ENCODE peak calls at places on chromosomes 11 and 22, in nine cellular contexts. Z, F, T, E, H, J, X, O and W are unnamed samples.

GRCh38 chr11:65279713-65280459 is 18.1 kb downstream of the POLA2 start:
- DNase-seq in T (no peak), Z (no peak), F (no peak), E (no peak), X (no peak), O (no peak), J (peak), H (peak), W (peak)

GRCh38 chr11:1485504-1485885 is 1.1 kb downstream of the MOB2 start:
- DNase-seq in T (no peak), Z (no peak), X (peak), H (no peak), E (no peak), J (no peak), O (no peak), F (no peak), W (no peak)

GRCh38 chr11:78268516-78269410 is 80.0 kb downstream of the USP35 start:
- DNase-seq in T (no peak), E (no peak), F (no peak), Z (no peak), H (peak), O (no peak), X (no peak), J (no peak), W (no peak)

GRCh38 chr11:73623651-73624050 is 22.7 kb upstream of the PLEKHB1 start:
- DNase-seq in T (no peak), O (no peak), Z (no peak), J (no peak), H (no peak), X (no peak), F (no peak), E (no peak), W (no peak)

GRCh38 chr22:47192106-47192650 is 429.7 kb downstream of the TBC1D22A start:
- DNase-seq in T (no peak), J (no peak), Z (no peak), O (no peak), F (peak), X (peak), H (no peak), E (no peak), W (no peak)

GRCh38 chr11:132874638-132875037 is 657.7 kb downstream of the OPCML start:
- DNase-seq in H (no peak), O (no peak), Z (no peak), F (no peak), X (no peak), J (no peak), E (no peak), T (no peak), W (no peak)

GRCh38 chr11:1863352-1864215 is 10.7 kb downstream of the LSP1 start:
- DNase-seq in F (no peak), E (peak), J (no peak), Z (peak), O (no peak), X (peak), H (peak), T (no peak), W (no peak)

GRCh38 chr11:17552041-17552355 is 4.9 kb downstream of the OTOG start:
- DNase-seq in J (no peak), H (no peak), T (no peak), Z (no peak), X (peak), F (no peak), O (no peak), E (no peak), W (no peak)

GRCh38 chr22:19566599-19567382 is 42.6 kb upstream of the CLDN5 start:
- DNase-seq in T (no peak), E (no peak), Z (no peak), J (no peak), O (no peak), F (no peak), X (no peak), H (no peak), W (no peak)

GRCh38 chr11:69799097-69799496 is 20.1 kb downstream of the FGF3 start:
- DNase-seq in Z (no peak), H (no peak), E (no peak), O (no peak), F (no peak), X (no peak), J (no peak), T (no peak), W (no peak)

GRCh38 chr11:130455493-130456127 is 7.2 kb downstream of the ADAMTS15 start:
- DNase-seq in J (no peak), X (peak), T (no peak), F (no peak), H (no peak), Z (no peak), O (no peak), E (no peak), W (no peak)

GRCh38 chr22:26172389-26172990 is 3.2 kb downstream of the SEZ6L start:
- DNase-seq in T (peak), X (no peak), H (peak), F (no peak), O (no peak), Z (peak), J (peak), E (peak), W (no peak)

GRCh38 chr11:330694-331314 is 10.1 kb upstream of the IFITM3 start:
- DNase-seq in E (peak), J (no peak), X (peak), Z (no peak), T (no peak), O (no peak), H (no peak), F (no peak), W (no peak)

GRCh38 chr11:130162733-130163132 is 3.2 kb downstream of the ST14 start:
- DNase-seq in J (no peak), O (no peak), X (no peak), T (no peak), E (no peak), Z (no peak), H (peak), F (no peak), W (no peak)

GRCh38 chr11:27250867-27251266 is 112.1 kb downstream of the CCDC34 start:
- DNase-seq in X (no peak), F (no peak), T (no peak), Z (no peak), O (no peak), H (no peak), E (no peak), J (no peak), W (no peak)

GRCh38 chr22:45008853-45009751 is 703 bp downstream of the PHF21B start:
- DNase-seq in O (no peak), X (no peak), J (no peak), T (peak), E (peak), H (no peak), Z (peak), F (no peak), W (no peak)

GRCh38 chr11:108847288-108847687 is 182.4 kb downstream of the DDX10 start:
- DNase-seq in H (no peak), F (no peak), T (no peak), Z (no peak), X (no peak), E (no peak), J (no peak), O (no peak), W (no peak)

GRCh38 chr11:110526323-110526722 is 96.6 kb downstream of the FDX1 start:
- DNase-seq in O (no peak), F (no peak), J (no peak), T (no peak), E (no peak), X (no peak), H (no peak), Z (no peak), W (no peak)

GRCh38 chr11:65288706-65289536 is 25.7 kb upstream of the CDC42EP2 start:
- DNase-seq in X (no peak), E (no peak), T (peak), H (no peak), O (no peak), F (peak), Z (no peak), J (no peak), W (no peak)

GRCh38 chr11:69044111-69045013 is 4.4 kb upstream of the TPCN2 start:
- DNase-seq in O (no peak), J (peak), E (peak), Z (peak), T (peak), H (peak), X (peak), F (peak), W (peak)

GRCh38 chr22:19713650-19714319 is 518 bp upstream of the SEPTIN5 start:
- DNase-seq in Z (peak), T (peak), E (peak), H (no peak), X (no peak), J (no peak), O (no peak), F (no peak), W (no peak)

GRCh38 chr22:28142361-28142801 is 223.3 kb upstream of the PITPNB start:
- DNase-seq in O (no peak), H (no peak), X (no peak), E (no peak), Z (peak), F (no peak), J (no peak), T (no peak), W (no peak)
- H3K4me3 ChIP-seq in O (no peak), H (no peak), X (no peak), E (no peak), Z (no peak), F (no peak), J (no peak), T (no peak), W (no peak)

GRCh38 chr22:39643311-39644083 is 72.9 kb downstream of the CACNA1I start:
- DNase-seq in Z (no peak), O (no peak), F (no peak), H (peak), X (no peak), T (no peak), J (no peak), E (no peak), W (no peak)
- H3K27ac ChIP-seq in Z (no peak), O (no peak), F (no peak), H (peak), X (no peak), T (no peak), J (no peak), E (no peak), W (no peak)

GRCh38 chr11:8261316-8261715 is 2.4 kb downstream of the LMO1 start:
- DNase-seq in F (no peak), X (peak), T (no peak), E (no peak), O (no peak), Z (no peak), H (no peak), J (no peak), W (no peak)

GRCh38 chr11:8262552-8263108 is 1.0 kb downstream of the LMO1 start:
- DNase-seq in O (peak), T (peak), F (no peak), H (peak), X (peak), Z (peak), E (peak), J (no peak), W (peak)

GRCh38 chr11:8263769-8264410 is at the start of gene LMO1:
- DNase-seq in H (peak), E (peak), J (peak), X (peak), Z (peak), F (peak), O (peak), T (peak), W (peak)

GRCh38 chr11:8261921-8262551 is 1.6 kb downstream of the LMO1 start:
- DNase-seq in F (no peak), E (peak), O (no peak), J (no peak), T (no peak), X (peak), H (no peak), Z (no peak), W (no peak)

GRCh38 chr11:8263109-8263768 is 439 bp downstream of the LMO1 start:
- DNase-seq in Z (peak), F (no peak), O (no peak), J (no peak), X (peak), H (no peak), T (peak), E (peak), W (no peak)
- H3K4me3 ChIP-seq in Z (peak), F (peak), O (peak), J (peak), X (peak), H (peak), T (peak), E (peak), W (no peak)

GRCh38 chr22:38788417-38788816 is 5.5 kb downstream of the DNAL4 start:
- DNase-seq in F (no peak), J (no peak), O (no peak), X (no peak), H (peak), Z (no peak), E (no peak), T (no peak), W (no peak)
- H3K27ac ChIP-seq in F (peak), J (no peak), O (no peak), X (peak), H (peak), Z (no peak), E (no peak), T (no peak), W (no peak)

DNA sequence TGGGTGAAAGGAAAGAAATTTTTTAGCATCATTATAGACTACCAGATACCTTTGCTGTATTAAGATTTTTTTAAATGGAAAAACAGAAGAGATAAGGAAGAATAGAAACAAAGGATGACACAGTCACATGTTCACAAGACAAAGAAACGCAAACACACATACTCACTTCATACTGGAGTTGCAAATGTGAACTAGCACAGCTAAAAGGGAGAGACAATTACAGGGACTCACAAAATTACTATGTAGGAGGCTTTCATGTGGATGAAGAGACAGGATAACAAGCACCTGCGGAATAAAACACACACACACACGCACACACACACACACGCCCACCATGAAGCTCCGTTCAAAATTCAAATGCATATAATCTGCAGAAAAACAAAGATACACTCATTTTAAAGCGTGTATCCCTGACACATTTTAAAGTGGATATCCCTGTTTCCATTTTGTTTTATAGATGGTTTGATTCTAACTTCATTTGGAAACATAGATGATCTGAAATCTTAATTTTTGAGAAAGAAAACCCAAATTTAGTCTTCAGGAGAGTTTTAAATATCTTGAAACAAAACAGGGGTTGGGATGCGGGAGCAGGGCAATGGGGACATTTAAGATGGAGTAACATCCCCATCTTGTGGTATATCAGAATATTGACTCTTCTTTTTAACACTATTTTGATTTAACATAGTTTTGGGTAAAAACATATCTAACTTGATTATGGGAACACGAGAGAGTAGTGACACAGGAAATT is 36.7 kb downstream of the JRKL start:
- DNase-seq in H (no peak), F (no peak), O (peak), J (peak), T (no peak), E (no peak), Z (peak), X (no peak), W (peak)
- H3K4me3 ChIP-seq in H (no peak), F (no peak), O (no peak), J (no peak), T (peak), E (no peak), Z (no peak), X (no peak), W (no peak)

DNA sequence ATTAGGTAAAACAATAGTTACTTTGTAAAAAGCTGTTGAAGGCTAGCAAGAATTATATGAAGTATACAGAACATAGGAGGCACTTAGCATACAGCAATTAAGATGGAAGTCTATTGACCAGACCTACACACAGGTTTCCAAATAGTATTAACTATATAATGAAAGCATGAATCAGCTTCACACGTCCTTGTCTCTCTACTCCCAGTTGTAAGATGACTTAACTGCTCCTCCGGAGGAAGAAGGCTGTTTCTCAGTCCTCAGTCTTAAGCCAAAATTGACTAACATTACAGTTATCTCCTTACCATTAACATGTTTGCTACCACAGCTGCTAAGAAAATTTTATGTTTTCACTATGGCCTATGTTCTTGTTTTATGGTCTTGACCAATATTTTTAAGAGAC is 24.7 kb downstream of the SIK3 start:
- DNase-seq in Z (no peak), F (no peak), X (no peak), H (no peak), O (no peak), E (no peak), T (no peak), J (no peak), W (no peak)
- H3K27ac ChIP-seq in Z (no peak), F (peak), X (no peak), H (peak), O (no peak), E (no peak), T (no peak), J (peak), W (no peak)

DNA sequence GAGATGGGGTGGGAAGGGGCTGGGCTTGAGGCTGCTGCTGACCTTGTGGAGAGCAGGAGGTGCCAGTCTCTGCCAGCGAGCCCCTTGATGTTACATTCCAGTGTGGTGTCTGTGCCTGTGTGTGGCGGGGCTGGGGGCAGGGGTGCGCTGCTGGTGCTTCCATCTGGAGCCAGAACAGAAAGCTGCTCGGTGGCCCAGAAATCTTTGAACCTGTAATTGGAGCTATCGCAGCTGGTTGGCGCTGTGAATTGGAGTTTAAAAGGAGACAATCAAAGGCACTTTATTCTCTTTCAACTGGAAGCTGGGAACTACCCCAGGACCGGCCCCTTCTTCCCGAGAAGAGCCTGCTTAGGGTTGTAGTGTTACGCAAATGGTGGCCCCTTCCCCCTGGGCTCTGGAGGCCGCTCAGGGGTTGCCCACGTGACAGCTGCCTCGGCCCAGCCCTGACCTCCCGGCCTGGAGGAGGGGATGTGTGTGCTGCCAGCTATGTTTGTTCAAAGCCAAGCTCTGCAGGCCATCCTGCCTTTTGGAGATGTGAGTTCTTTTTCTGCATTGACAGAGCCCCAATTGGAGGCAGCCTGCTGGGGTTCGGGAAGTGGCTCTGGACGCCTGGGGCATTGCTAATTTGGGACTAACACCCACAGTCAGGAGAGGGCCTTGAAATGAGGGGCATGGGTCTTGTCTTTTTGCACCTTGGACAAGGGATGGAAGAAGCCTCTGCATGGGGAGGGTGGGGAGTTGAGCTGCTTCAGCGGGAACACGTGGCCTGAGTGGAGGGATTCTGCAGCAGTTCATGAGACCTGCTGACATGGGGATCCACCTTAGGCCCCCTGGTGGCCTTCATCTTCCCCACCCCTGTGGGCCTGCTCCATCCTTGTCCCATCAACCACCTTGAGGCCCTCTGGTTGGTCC is 14.0 kb upstream of the ARSA start:
- DNase-seq in H (no peak), T (no peak), O (no peak), X (peak), F (no peak), E (peak), Z (peak), J (no peak), W (no peak)
- H3K4me3 ChIP-seq in H (no peak), T (no peak), O (no peak), X (no peak), F (no peak), E (no peak), Z (peak), J (no peak), W (no peak)

GRCh38 chr11:43691806-43692205 is 11.3 kb downstream of the HSD17B12 start:
- DNase-seq in E (no peak), O (no peak), H (no peak), T (no peak), J (no peak), Z (no peak), F (no peak), X (no peak), W (no peak)
- H3K27ac ChIP-seq in E (no peak), O (no peak), H (no peak), T (no peak), J (no peak), Z (no peak), F (no peak), X (peak), W (no peak)

GRCh38 chr22:24303007-24303406 is 32.4 kb downstream of the SPECC1L start:
- DNase-seq in H (no peak), J (no peak), F (no peak), O (no peak), X (no peak), T (no peak), Z (no peak), E (no peak), W (no peak)
- H3K4me3 ChIP-seq in H (no peak), J (no peak), F (no peak), O (no peak), X (no peak), T (no peak), Z (no peak), E (no peak), W (no peak)